ENCODE peak calls at places on chromosomes 11 and 22, in four cellular contexts. R, C, O and H are unnamed samples.

GRCh38 chr11:8258289-8258688 is 5.4 kb downstream of the LMO1 start:
- DNase-seq in R (no peak), C (no peak), O (peak; percentile 18), H (no peak)

GRCh38 chr22:36197065-36197440 is 4.6 kb downstream of the APOL4 start:
- DNase-seq in R (peak; percentile 39), C (peak; percentile 60), O (no peak), H (no peak)

GRCh38 chr22:47781427-47782111 is 1019.1 kb downstream of the TBC1D22A start:
- DNase-seq in R (no peak), C (no peak), O (no peak), H (no peak)

GRCh38 chr11:9760180-9760550 is 96.3 kb downstream of the SWAP70 start:
- DNase-seq in R (peak; percentile 89), C (no peak), O (no peak), H (peak; percentile 61)

GRCh38 chr22:36366291-36366708 is 21.5 kb downstream of the MYH9 start:
- DNase-seq in R (no peak), C (no peak), O (no peak), H (no peak)

GRCh38 chr11:86150826-86151187 is 81.9 kb upstream of the PICALM start:
- DNase-seq in R (no peak), C (no peak), O (no peak), H (no peak)

GRCh38 chr11:34604216-34604615 is 16.7 kb upstream of the EHF start:
- DNase-seq in R (no peak), C (no peak), O (no peak), H (no peak)

GRCh38 chr11:83612891-83613766 is 327.0 kb upstream of the CCDC90B start:
- DNase-seq in R (no peak), C (no peak), O (no peak), H (no peak)

GRCh38 chr22:36445158-36445668 is 36.2 kb downstream of the TXN2 start:
- DNase-seq in R (no peak), C (peak; percentile 23), O (no peak), H (peak; percentile 67)

GRCh38 chr11:117931971-117932370 is 2.8 kb upstream of the TMPRSS13 start:
- DNase-seq in R (no peak), C (no peak), O (no peak), H (no peak)

GRCh38 chr22:32591620-32592019 is 117.0 kb downstream of the FBXO7 start:
- DNase-seq in R (no peak), C (no peak), O (no peak), H (no peak)

GRCh38 chr11:126147268-126148111 is 64.0 kb downstream of the RPUSD4 start:
- DNase-seq in R (no peak), C (no peak), O (peak; percentile 65), H (no peak)

GRCh38 chr11:73178092-73178539 is 36.0 kb upstream of the FCHSD2 start:
- DNase-seq in R (peak; percentile 84), C (peak; percentile 71), O (peak; percentile 87), H (peak; percentile 81)
- TF ChIP-seq POLR2A in R (no peak), C (no peak), O (no peak), H (no peak)

DNA sequence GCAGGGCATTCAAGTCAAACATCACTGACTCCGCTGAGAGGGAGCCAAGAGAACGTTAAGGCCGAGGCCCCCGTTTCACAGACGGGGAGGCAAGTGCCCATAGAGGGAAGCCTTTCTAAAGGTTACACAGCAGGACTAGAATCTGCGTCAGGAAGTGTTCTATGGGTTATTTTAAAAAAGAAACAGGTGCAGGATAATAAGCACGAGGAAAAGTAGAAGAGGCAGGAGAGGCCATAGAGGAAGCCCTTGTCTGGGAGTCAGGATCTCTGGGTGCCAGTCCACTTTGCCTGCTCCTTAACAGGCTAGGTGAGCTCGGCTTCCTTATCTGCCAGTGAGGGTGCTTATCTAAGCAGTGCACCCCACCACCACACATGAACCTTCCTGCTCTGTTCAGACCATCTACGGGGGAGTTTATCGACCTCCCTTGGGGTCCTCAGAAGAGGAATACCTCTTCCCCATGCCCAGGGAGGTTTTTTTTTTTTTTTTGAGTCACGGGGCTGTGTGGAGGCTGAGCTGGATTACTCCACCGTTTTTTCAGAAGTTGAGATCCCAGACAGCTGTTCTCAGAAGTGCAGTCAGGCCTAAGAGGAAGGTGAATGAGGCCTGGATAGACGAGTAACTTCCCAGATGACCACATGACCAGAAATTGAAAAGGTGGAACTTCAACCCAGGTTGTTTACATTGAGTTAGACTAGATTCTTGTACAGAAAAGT is 1.2 kb upstream of the FCHSD2 start:
- DNase-seq in R (no peak), C (peak; percentile 52), O (no peak), H (no peak)
- TF ChIP-seq POLR2A in R (no peak), C (no peak), O (no peak), H (no peak)

GRCh38 chr11:15636520-15637065 is 521.9 kb downstream of the INSC start:
- DNase-seq in R (no peak), C (no peak), O (no peak), H (no peak)
- TF ChIP-seq POLR2A in R (no peak), C (no peak), O (no peak), H (no peak)

DNA sequence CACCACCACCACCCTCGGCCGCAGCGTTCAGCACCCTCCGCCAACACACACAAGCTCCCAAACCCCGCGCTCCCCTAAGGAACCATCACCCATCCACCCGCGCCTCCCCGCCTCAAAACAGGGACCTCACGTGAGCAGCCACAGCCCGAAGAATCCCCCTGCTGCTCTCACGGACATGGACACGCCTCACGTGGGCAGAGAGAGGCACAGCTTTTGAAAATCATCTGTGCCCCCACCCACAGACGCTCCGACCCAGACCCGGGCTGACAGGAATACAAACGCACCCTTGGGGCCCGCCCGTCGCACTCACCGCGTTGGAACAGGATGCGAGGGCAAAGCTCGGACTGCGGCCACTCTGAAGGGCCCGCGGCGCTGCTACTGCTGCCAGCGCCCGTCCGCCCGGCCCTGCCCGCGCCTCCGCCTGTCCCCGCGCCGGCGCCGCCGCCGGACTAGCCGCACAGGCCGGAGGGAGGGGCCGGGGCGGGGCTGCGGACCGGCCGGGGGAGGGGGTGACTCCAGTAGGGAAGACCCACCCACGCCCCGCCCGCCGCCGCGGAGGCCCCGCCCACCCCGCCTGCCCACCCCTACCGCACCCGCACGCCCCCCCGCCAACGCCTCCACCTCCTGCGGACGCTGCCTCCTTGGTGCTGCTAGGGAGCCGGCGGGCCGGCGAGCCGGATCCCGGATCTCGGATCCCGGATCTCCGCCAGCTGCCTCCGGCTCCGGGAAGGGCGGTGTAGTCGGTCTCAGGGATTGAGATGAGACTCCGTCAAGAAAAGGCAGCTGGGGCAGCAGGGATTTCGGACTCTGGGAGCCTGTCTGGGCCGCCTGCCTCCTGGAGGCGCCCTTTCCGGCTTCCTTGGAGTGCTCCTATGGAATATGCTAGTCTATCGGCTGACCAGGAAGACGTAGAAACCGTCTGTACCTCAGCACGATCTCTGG is at the start of gene TRIM3:
- DNase-seq in R (peak; percentile 87), C (peak; percentile 99), O (peak; percentile 97), H (peak; percentile 96)
- TF ChIP-seq POLR2A in R (peak; percentile 50), C (no peak), O (peak; percentile 88), H (peak; percentile 88)

GRCh38 chr11:64885367-64886286 is 7.2 kb upstream of the EHD1 start:
- DNase-seq in R (no peak), C (peak; percentile 58), O (no peak), H (no peak)

GRCh38 chr11:64888761-64889511 is 10.5 kb upstream of the EHD1 start:
- DNase-seq in R (no peak), C (peak; percentile 93), O (no peak), H (no peak)

GRCh38 chr11:64888406-64888757 is 10.0 kb upstream of the EHD1 start:
- DNase-seq in R (no peak), C (no peak), O (no peak), H (no peak)

GRCh38 chr11:64887234-64887756 is 8.9 kb upstream of the EHD1 start:
- DNase-seq in R (no peak), C (no peak), O (no peak), H (no peak)

DNA sequence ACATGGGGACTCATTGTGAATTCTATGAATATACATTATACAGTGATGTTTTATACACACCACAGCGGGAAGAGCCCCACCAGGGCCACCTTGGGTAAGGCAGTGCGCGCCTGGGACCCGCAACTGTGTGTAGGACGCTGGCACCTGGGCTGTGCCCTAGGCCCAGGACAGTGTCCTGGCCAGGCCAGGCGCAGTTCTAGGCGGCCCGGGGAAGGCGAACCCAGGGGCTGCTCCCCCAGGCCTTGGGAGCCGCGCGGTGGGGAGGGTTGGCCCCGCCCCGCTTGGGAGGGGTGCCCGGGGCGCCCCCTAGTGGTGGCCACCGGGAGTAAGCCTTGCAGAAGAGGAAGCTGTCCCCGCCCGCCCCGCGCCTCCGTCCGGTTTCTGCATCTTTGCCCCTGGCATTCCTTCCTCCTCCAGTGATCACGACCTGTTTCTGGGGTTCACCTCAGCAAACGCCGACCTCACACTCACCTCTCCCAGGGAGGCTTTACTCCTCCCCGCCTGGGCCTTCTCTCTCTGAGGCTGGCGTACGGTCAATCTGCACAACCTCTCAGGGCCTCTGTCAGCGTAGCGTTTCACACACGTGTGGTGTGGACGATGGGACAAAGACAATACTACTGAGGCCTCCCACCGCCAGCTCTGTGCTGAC is 9.5 kb upstream of the EHD1 start:
- DNase-seq in R (peak; percentile 68), C (peak; percentile 91), O (peak; percentile 89), H (peak; percentile 72)
- TF ChIP-seq POLR2A in R (no peak), C (peak; percentile 66), O (no peak), H (no peak)

DNA sequence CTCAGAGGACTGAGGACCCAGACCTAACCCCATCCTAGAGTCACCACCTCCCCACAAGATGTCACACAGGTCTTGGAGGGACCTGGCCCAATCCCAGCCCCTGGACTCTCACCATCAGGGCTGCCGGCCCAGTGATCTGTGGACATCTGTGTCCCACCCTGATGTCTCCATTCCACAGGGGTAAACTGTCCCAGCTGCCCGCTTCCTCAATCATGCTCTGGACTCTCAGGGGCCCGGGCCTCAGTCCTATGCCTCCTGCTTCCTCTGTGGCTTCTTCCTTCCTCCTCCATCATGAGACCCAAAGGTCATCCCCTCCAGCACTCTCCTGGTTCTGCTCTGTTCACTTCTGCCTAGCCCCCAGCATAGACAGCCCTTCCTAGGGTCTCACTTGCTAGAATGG is 32.2 kb downstream of the ARAP1 start:
- DNase-seq in R (no peak), C (no peak), O (peak; percentile 67), H (no peak)
- TF ChIP-seq POLR2A in R (no peak), C (no peak), O (no peak), H (no peak)

DNA sequence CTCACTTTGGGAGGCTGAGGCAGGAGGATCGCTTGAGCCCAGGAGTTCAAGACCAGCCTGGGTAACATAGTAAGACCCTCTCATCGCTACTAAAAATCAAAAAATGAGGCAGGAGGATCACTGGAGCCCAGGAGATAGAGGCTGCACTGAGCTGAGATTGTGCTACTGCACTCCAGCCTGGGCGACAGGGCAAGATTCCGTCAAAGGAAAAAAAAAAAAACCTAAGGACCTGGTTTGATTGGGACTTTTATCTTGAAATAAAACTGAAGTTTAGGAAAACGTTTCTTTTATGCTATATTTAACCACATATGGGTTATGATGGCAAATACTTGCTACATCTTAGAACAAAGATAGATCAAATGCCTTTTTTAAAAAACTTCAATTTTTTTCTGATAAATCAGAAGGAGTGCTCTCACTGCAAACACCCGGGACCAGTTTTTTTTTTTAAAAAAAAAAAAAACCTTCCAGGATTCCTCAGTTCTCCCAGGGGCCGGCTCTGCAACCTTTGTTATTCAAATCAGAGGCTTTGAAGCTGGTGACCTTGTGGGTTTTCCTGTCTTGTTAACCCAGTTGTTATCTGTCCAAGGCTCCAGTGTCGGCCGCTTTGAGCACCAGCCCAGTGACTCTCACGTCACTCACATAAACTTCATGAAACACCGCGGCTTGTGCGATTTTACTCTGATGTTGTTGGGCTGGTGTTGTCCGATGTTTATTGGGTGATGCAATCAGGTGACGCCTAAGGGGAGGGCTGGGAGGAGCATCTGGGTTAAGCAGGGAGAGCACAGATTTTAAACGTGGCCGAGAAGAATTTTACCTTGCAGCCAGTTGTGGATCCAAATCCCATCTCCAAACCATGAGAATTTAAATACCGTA is 24.7 kb upstream of the SLC22A12 start:
- DNase-seq in R (peak; percentile 54), C (peak; percentile 67), O (peak; percentile 72), H (peak; percentile 95)
- TF ChIP-seq POLR2A in R (no peak), C (no peak), O (no peak), H (no peak)